ENCODE peak calls at places on chromosome 14, in four cellular contexts. P, W, J and R are unnamed samples.

GRCh38 chr14:22390824-22391461 is 198.1 kb downstream of the DAD1 start:
- DNase-seq in P (no peak), W (no peak), J (no peak), R (peak; percentile 75)

GRCh38 chr14:68740798-68741480 is 51.9 kb downstream of the ZFP36L1 start:
- DNase-seq in P (no peak), W (no peak), J (no peak), R (no peak)

GRCh38 chr14:77303417-77304156 is 17.1 kb downstream of the POMT2 start:
- DNase-seq in P (peak; percentile 83), W (no peak), J (peak; percentile 95), R (peak; percentile 98)

GRCh38 chr14:64717870-64718269 is 13.6 kb downstream of the PLEKHG3 start:
- DNase-seq in P (no peak), W (no peak), J (no peak), R (peak; percentile 72)

GRCh38 chr14:54259821-54260220 is 137.0 kb upstream of the CDKN3 start:
- DNase-seq in P (no peak), W (no peak), J (no peak), R (no peak)

GRCh38 chr14:61188936-61189808 is 92.0 kb downstream of the TMEM30B start:
- DNase-seq in P (no peak), W (no peak), J (peak; percentile 90), R (peak; percentile 61)

GRCh38 chr14:83529531-83529930 is 1995.9 kb upstream of the SEL1L start:
- DNase-seq in P (no peak), W (no peak), J (no peak), R (no peak)

GRCh38 chr14:36997843-36998242 is 174.6 kb downstream of the SLC25A21 start:
- DNase-seq in P (no peak), W (no peak), J (peak; percentile 46), R (no peak)

GRCh38 chr14:74333909-74334308 is 14.4 kb upstream of the VRTN start:
- DNase-seq in P (peak; percentile 70), W (no peak), J (peak; percentile 87), R (peak; percentile 17)

GRCh38 chr14:101083564-101084435 is 180.3 kb upstream of the RTL1 start:
- DNase-seq in P (no peak), W (no peak), J (no peak), R (peak; percentile 12)
- TF ChIP-seq CTCF in P (peak; percentile 30), W (no peak), J (peak; percentile 19), R (peak; percentile 32)

GRCh38 chr14:104221636-104222375 is 83.4 kb downstream of the KIF26A start:
- DNase-seq in P (no peak), W (no peak), J (no peak), R (no peak)

GRCh38 chr14:104223101-104223809 is 84.9 kb downstream of the KIF26A start:
- DNase-seq in P (no peak), W (no peak), J (no peak), R (no peak)

GRCh38 chr14:104222396-104223036 is 84.1 kb downstream of the KIF26A start:
- DNase-seq in P (no peak), W (no peak), J (no peak), R (no peak)

GRCh38 chr14:104224516-104225281 is 86.3 kb downstream of the KIF26A start:
- DNase-seq in P (no peak), W (no peak), J (no peak), R (no peak)

GRCh38 chr14:104223810-104224515 is 85.6 kb downstream of the KIF26A start:
- DNase-seq in P (no peak), W (no peak), J (no peak), R (no peak)
- H3K4me3 ChIP-seq in P (no peak overlapping the region), W (no peak overlapping the region), J (no peak overlapping the region), R (no peak overlapping the region)

DNA sequence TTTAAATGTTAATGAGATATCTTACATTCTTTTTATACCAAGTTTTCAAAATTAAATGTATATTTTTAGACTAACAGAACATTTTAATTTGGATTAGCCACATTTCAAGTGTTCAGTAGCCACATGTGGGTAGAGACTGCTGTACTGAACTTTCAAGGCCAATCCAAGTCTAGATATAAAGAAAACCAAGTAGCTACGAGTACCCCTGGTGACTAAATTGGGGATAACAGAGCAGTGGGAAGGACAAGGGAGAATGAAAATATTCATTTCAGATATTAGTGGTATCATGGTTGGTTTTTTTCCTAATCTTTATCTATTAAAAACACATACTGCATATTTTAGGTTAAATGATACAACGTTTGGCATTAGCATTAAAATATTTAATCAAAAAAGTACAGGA is 69.4 kb upstream of the RHOJ start:
- DNase-seq in P (no peak), W (no peak), J (peak; percentile 16), R (no peak)
- TF ChIP-seq CTCF in P (no peak), W (no peak), J (peak; percentile 45), R (peak; percentile 46)

DNA sequence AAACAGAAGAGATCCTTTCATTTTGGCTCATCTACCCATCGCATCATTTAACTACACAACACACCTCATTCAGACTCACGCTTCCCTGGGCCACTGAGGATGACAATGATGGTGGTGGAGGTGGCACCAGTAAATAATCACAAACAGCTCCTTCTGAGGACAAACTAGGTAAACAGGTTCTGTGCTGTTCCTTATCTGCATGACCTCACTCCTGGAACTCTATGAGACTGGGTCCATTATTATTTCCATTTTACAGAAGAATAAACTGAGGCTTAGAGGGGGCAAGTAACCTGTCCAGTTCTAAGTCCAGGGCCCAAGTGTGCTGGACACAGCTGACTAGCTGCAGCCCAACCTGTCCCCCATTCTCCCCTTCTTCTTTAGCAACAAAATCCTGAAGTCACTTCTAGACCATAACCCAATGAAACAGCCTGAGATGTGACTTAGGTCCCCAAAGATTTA is 50.4 kb downstream of the ITPK1 start:
- DNase-seq in P (no peak), W (no peak), J (no peak), R (no peak)
- H3K4me3 ChIP-seq in P (no peak overlapping the region), W (no peak overlapping the region), J (no peak overlapping the region), R (no peak overlapping the region)

DNA sequence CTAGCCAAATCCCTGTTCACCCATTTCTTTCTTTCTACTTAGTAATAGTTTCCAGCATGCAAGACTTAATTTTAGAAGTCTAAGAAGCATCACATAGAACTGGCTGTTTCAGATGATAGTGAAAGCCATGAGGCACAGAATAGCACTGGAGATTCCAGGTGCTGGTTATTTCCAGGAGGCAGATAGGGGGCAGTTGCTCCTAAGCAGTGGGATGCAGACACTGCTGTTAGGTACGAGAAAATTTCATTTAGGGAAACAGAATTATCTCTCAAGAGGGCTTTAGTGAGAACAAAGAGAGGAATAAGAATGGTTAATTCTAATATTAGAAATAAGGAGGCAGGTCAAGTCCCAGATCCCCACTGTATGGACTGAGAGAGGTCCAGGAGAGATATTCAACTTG is 3.6 kb upstream of the MDGA2 start:
- DNase-seq in P (no peak), W (no peak), J (no peak), R (no peak)
- TF ChIP-seq CTCF in P (no peak), W (no peak), J (no peak), R (no peak)

GRCh38 chr14:100988011-100988410 is 84.5 kb upstream of the RTL1 start:
- DNase-seq in P (no peak), W (no peak), J (peak; percentile 42), R (peak; percentile 63)
- H3K4me3 ChIP-seq in P (no peak overlapping the region), W (no peak overlapping the region), J (no peak overlapping the region), R (no peak overlapping the region)

DNA sequence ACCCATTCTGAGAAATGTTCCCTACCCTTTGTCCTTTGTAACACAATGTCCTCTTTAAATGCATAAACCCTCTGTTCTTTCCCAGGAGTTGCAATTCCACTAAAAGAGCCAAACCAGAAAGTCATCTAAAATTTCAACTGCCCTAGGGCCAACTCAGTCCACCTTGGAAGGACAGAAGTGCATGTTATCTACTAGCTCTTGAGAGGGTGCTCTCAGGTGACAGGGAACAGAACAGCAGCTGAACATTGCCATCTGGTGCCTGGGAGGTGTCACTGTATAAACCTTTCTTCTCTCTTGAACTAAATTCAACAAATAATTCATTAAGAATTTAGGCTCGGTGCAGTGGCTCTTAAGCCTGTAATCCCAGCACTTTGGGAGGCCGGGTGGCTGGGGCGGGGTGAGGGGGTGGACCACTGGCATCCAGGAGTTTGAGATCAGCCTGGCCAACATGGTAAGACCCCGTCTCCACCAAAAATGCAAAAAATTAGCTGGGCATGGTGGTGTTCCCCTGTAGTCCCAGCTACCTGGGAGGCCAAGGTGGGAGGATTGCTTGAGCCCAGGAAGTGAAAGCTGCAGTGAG is 10.3 kb upstream of the FERMT2 start:
- DNase-seq in P (no peak), W (no peak), J (peak; percentile 67), R (peak; percentile 79)
- TF ChIP-seq CTCF in P (peak; percentile 60), W (peak; percentile 36), J (peak; percentile 68), R (peak; percentile 82)

DNA sequence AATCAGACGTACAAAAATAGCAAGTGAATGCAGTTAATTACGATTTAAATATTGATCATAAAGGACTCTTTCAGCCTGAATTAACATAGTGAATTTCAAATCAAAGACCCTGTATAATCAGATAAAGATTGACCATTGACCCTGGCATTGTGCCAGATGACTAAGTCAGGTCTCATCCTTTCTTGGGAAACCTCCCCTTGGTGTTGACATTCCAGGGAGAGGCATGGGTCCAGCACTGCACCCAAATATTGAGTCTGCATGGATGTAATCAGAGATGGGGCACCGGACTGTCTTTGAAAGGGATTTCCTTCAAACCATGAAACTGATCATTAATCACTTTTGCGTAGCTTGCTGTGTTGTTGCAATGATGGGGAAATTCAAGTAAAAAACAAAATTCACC is 1138.2 kb downstream of the BCL11B start:
- DNase-seq in P (no peak), W (no peak), J (no peak), R (no peak)
- H3K4me3 ChIP-seq in P (no peak overlapping the region), W (no peak overlapping the region), J (no peak overlapping the region), R (no peak overlapping the region)

DNA sequence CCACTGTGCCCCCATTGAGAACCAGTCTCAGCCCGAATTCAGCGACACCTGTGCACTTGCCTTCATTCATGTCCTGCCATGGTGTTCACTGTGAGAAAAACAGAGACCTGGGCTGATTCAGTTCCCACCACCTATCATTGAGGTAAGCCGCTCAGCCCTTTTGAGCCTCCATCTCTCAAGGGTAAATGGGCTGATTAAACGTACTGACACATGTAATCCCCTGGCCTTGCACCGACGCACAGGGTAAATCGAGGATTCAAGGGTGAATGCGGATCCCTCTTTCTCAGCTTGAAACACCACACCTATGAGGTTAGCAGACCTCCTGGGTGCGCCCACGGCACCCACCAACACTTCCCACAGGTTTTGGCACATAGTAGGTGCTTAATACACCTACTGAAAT is 69.7 kb downstream of the C14orf132 start:
- DNase-seq in P (no peak), W (no peak), J (no peak), R (no peak)
- TF ChIP-seq CTCF in P (no peak), W (no peak), J (no peak), R (no peak)